ENCODE peak calls at places on chromosomes 5 and 9, in ten cellular contexts. H is suprapubic skin, L is transverse colon, T is hepatocyte, F is HFF-Myc, S is lung, M is breast epithelium, K is mesendoderm, W is BJ, R is epithelial cell of esophagus. E is an unnamed sample.

GRCh38 chr9:82456621-82457020 is 468.0 kb downstream of the SPATA31D1 start:
- DNase-seq in H (no peak), L (no peak), T (no peak), F (peak), S (no peak), M (no peak), K (no peak), W (peak), R (peak), E (no peak)

GRCh38 chr9:126503333-126504085 is 110.2 kb upstream of the LMX1B start:
- DNase-seq in H (no peak), L (no peak), T (no peak), F (no peak), S (no peak), M (no peak), K (no peak), W (no peak), R (no peak), E (peak)

GRCh38 chr5:119578937-119579336 is 50.4 kb upstream of the FAM170A start:
- DNase-seq in H (no peak), L (no peak), T (peak), F (peak), S (no peak), M (no peak), K (peak), W (no peak), R (peak), E (no peak)

GRCh38 chr5:7659420-7659819 is 191.5 kb downstream of the CFAP90 start:
- DNase-seq in H (no peak), L (no peak), T (no peak), F (no peak), S (no peak), M (no peak), K (no peak), W (no peak), R (no peak), E (no peak)

GRCh38 chr9:86324308-86324707 is 29.9 kb downstream of the TUT7 start:
- DNase-seq in H (no peak), L (no peak), T (no peak), F (no peak), S (no peak), M (no peak), K (peak), W (no peak), R (no peak), E (no peak)

GRCh38 chr9:3768286-3768685 is 242.5 kb upstream of the RFX3 start:
- DNase-seq in H (no peak), L (no peak), T (no peak), F (no peak), S (no peak), M (no peak), K (no peak), W (no peak), R (no peak), E (no peak)

GRCh38 chr9:111949919-111950318 is 53.3 kb downstream of the UGCG start:
- DNase-seq in H (no peak), L (no peak), T (no peak), F (no peak), S (no peak), M (no peak), K (no peak), W (no peak), R (peak), E (no peak)

GRCh38 chr9:76863832-76864231 is 42.1 kb downstream of the PRUNE2 start:
- DNase-seq in H (no peak), L (no peak), T (no peak), F (no peak), S (no peak), M (no peak), K (no peak), W (no peak), R (no peak), E (no peak)

GRCh38 chr5:111932628-111933027 is 175.6 kb upstream of the NREP start:
- DNase-seq in H (no peak), L (no peak), T (no peak), F (no peak), S (no peak), M (no peak), K (no peak), W (no peak), R (peak), E (peak)

GRCh38 chr9:87601175-87601574 is 103.5 kb downstream of the DAPK1 start:
- DNase-seq in H (no peak), L (peak), T (peak), F (no peak), S (peak), M (no peak), K (peak), W (no peak), R (peak), E (no peak)

GRCh38 chr5:91135475-91136248 is 247.5 kb downstream of the ARRDC3 start:
- DNase-seq in H (no peak), L (no peak), T (no peak), F (no peak), S (no peak), M (no peak), K (peak), W (no peak), R (peak), E (no peak)

GRCh38 chr5:176359658-176360057 is 1.9 kb downstream of the KIAA1191 start:
- DNase-seq in H (no peak), L (no peak), T (no peak), F (peak), S (no peak), M (no peak), K (no peak), W (no peak), R (peak), E (no peak)

GRCh38 chr5:59380350-59380951 is 513.1 kb downstream of the PDE4D start:
- DNase-seq in H (no peak), L (no peak), T (peak), F (peak), S (peak), M (no peak), K (peak), W (peak), R (peak), E (no peak)

GRCh38 chr9:87581513-87581912 is 83.8 kb downstream of the DAPK1 start:
- DNase-seq in H (no peak), L (no peak), T (peak), F (peak), S (no peak), M (no peak), K (no peak), W (peak), R (no peak), E (no peak)

GRCh38 chr9:109574061-109574882 is 76.2 kb upstream of the PTPN3 start:
- DNase-seq in H (no peak), L (no peak), T (peak), F (peak), S (peak), M (no peak), K (peak), W (peak), R (peak), E (no peak)

GRCh38 chr5:76855961-76856360 is 6.1 kb downstream of the S100Z start:
- DNase-seq in H (no peak), L (no peak), T (no peak), F (no peak), S (no peak), M (no peak), K (no peak), W (no peak), R (no peak), E (no peak)

GRCh38 chr5:590343-590742 is 21.8 kb upstream of the CEP72 start:
- DNase-seq in H (no peak), L (no peak), T (no peak), F (no peak), S (no peak), M (no peak), K (no peak), W (no peak), R (no peak), E (no peak)

GRCh38 chr5:53552561-53552960 is 7.9 kb upstream of the NDUFS4 start:
- DNase-seq in H (no peak), L (no peak), T (no peak), F (no peak), S (no peak), M (no peak), K (no peak), W (no peak), R (no peak), E (no peak)

GRCh38 chr9:87062706-87063105 is 115.4 kb upstream of the GAS1 start:
- DNase-seq in H (no peak), L (no peak), T (no peak), F (no peak), S (no peak), M (no peak), K (no peak), W (no peak), R (no peak), E (no peak)

GRCh38 chr9:81619353-81620008 is 69.9 kb downstream of the TLE1 start:
- DNase-seq in H (no peak), L (no peak), T (no peak), F (peak), S (no peak), M (no peak), K (no peak), W (peak), R (no peak), E (no peak)

GRCh38 chr9:135499326-135500070 is 984 bp upstream of the MRPS2 start:
- DNase-seq in H (peak), L (peak), T (peak), F (peak), S (peak), M (peak), K (peak), W (no peak), R (peak), E (peak)

GRCh38 chr5:35308391-35308790 is 78.1 kb upstream of the PRLR start:
- DNase-seq in H (no peak), L (no peak), T (no peak), F (no peak), S (no peak), M (no peak), K (peak), W (no peak), R (no peak), E (no peak)

GRCh38 chr9:9790216-9790872 is 822.5 kb downstream of the PTPRD start:
- DNase-seq in H (no peak), L (peak), T (peak), F (no peak), S (no peak), M (no peak), K (peak), W (no peak), R (peak), E (no peak)

GRCh38 chr9:3880851-3881250 is 355.1 kb upstream of the RFX3 start:
- DNase-seq in H (no peak), L (no peak), T (no peak), F (no peak), S (no peak), M (no peak), K (no peak), W (peak), R (peak), E (no peak)

GRCh38 chr5:111229871-111230812 is 6.0 kb downstream of the CAMK4 start:
- DNase-seq in H (no peak), L (no peak), T (no peak), F (no peak), S (no peak), M (no peak), K (no peak), W (no peak), R (no peak), E (no peak)

GRCh38 chr9:92706218-92706940 is 36.4 kb upstream of the IPPK start:
- DNase-seq in H (no peak), L (no peak), T (no peak), F (no peak), S (no peak), M (peak), K (peak), W (no peak), R (peak), E (no peak)

GRCh38 chr5:129991780-129992179 is 87.5 kb downstream of the CHSY3 start:
- DNase-seq in H (no peak), L (no peak), T (no peak), F (no peak), S (no peak), M (no peak), K (no peak), W (no peak), R (no peak), E (no peak)

GRCh38 chr5:72541501-72542235 is 34.5 kb upstream of the ZNF366 start:
- DNase-seq in H (no peak), L (no peak), T (no peak), F (no peak), S (no peak), M (no peak), K (peak), W (no peak), R (no peak), E (no peak)

GRCh38 chr5:469752-470483 is 26.9 kb downstream of the EXOC3 start:
- DNase-seq in H (peak), L (peak), T (no peak), F (no peak), S (no peak), M (peak), K (no peak), W (no peak), R (no peak), E (peak)

GRCh38 chr5:145680169-145680568 is 155.0 kb downstream of the PRELID2 start:
- DNase-seq in H (no peak), L (no peak), T (no peak), F (no peak), S (no peak), M (no peak), K (peak), W (no peak), R (peak), E (no peak)

GRCh38 chr5:134603059-134603458 is 29.6 kb downstream of the SAR1B start:
- DNase-seq in H (no peak), L (no peak), T (no peak), F (no peak), S (no peak), M (no peak), K (no peak), W (no peak), R (peak), E (no peak)

GRCh38 chr9:125966959-125967711 is 220.0 kb downstream of the PBX3 start:
- DNase-seq in H (no peak), L (no peak), T (no peak), F (no peak), S (no peak), M (no peak), K (no peak), W (no peak), R (no peak), E (no peak)

GRCh38 chr5:6391151-6391550 is 12.8 kb upstream of the MED10 start:
- DNase-seq in H (no peak), L (no peak), T (no peak), F (no peak), S (no peak), M (no peak), K (no peak), W (no peak), R (no peak), E (no peak)

GRCh38 chr5:2164586-2164985 is 281.9 kb upstream of the IRX4 start:
- DNase-seq in H (peak), L (no peak), T (no peak), F (no peak), S (no peak), M (peak), K (no peak), W (no peak), R (no peak), E (no peak)

GRCh38 chr5:105392710-105393149 is 1830.1 kb upstream of the NUDT12 start:
- DNase-seq in H (no peak), L (no peak), T (no peak), F (no peak), S (no peak), M (no peak), K (no peak), W (no peak), R (no peak), E (no peak)

GRCh38 chr9:83677596-83677995 is 30.2 kb downstream of the UBQLN1 start:
- DNase-seq in H (no peak), L (no peak), T (no peak), F (no peak), S (no peak), M (no peak), K (no peak), W (no peak), R (no peak), E (no peak)

GRCh38 chr9:94174164-94174563 is 84.9 kb upstream of the ZNF169 start:
- DNase-seq in H (no peak), L (no peak), T (no peak), F (no peak), S (no peak), M (no peak), K (no peak), W (no peak), R (no peak), E (no peak)

GRCh38 chr5:105034335-105034734 is 1471.7 kb upstream of the NUDT12 start:
- DNase-seq in H (no peak), L (no peak), T (no peak), F (no peak), S (no peak), M (no peak), K (no peak), W (no peak), R (no peak), E (no peak)

GRCh38 chr9:97895695-97896332 is 26.5 kb downstream of the TRMO start:
- DNase-seq in H (no peak), L (no peak), T (no peak), F (no peak), S (no peak), M (no peak), K (peak), W (no peak), R (peak), E (no peak)

GRCh38 chr9:134375011-134375390 is 48.7 kb downstream of the RXRA start:
- DNase-seq in H (no peak), L (no peak), T (no peak), F (no peak), S (no peak), M (peak), K (no peak), W (no peak), R (no peak), E (no peak)
- H3K4me3 ChIP-seq in H (peak), L (no peak), T (no peak), F (no peak), S (no peak), M (peak), K (no peak), W (no peak), R (no peak), E (no peak)

GRCh38 chr5:155728146-155728856 is 598.7 kb upstream of the SGCD start:
- DNase-seq in H (peak), L (peak), T (peak), F (no peak), S (no peak), M (peak), K (peak), W (peak), R (peak), E (peak)
- H3K4me3 ChIP-seq in H (peak), L (peak), T (peak), F (no peak), S (no peak), M (peak), K (peak), W (peak), R (peak), E (no peak)

DNA sequence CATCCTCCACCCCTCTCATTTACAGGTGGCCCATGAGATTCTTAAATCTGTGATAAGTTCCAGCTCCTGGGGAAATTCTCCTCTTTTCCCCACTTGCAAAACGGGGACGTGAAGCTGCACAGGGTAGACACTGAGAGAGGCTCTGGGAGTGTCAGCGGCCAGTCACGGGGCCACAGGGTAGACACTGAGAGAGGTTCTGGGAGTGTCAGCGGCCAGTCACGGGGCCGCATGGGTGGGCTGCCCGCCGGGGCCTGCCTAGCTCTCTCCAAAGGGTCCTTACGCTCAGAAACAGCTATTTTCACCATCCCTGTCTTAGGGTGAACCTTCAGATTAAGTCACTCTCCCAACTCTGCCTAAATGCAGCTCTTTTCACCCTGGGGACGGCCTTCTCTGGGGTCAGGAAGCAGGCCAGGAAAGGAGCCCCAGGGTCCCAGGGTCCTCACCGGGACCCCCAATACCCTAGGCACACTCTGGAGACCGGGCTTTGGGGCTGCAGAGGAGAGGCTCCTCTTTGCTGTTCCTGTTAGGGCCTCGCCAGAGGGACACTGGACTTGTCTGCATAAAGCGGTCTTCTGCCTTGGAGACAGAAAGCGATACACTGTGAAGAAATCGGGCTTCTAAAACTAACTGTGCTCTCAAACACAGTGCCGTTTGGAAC is 1.5 kb downstream of the FAM78A start:
- DNase-seq in H (no peak), L (peak), T (no peak), F (no peak), S (no peak), M (no peak), K (no peak), W (no peak), R (no peak), E (no peak)
- H3K4me3 ChIP-seq in H (peak), L (peak), T (no peak), F (no peak), S (peak), M (peak), K (no peak), W (no peak), R (no peak), E (no peak)

GRCh38 chr9:129406278-129407225 is 214.3 kb downstream of the C9orf50 start:
- DNase-seq in H (no peak), L (peak), T (no peak), F (no peak), S (no peak), M (peak), K (no peak), W (no peak), R (peak), E (no peak)
- H3K4me3 ChIP-seq in H (no peak), L (no peak), T (no peak), F (no peak), S (no peak), M (no peak), K (no peak), W (no peak), R (no peak), E (no peak)

GRCh38 chr9:34624475-34624984 is 4.2 kb upstream of the DCTN3 start:
- DNase-seq in H (no peak), L (no peak), T (no peak), F (no peak), S (no peak), M (no peak), K (no peak), W (no peak), R (no peak), E (no peak)

GRCh38 chr9:34627716-34628655 is 880 bp downstream of the ARID3C start:
- DNase-seq in H (no peak), L (no peak), T (no peak), F (no peak), S (no peak), M (no peak), K (no peak), W (no peak), R (no peak), E (no peak)

GRCh38 chr9:34620061-34620994 is at the start of gene DCTN3:
- DNase-seq in H (peak), L (peak), T (peak), F (peak), S (peak), M (peak), K (peak), W (peak), R (peak), E (peak)

GRCh38 chr9:34625087-34625486 is 3.8 kb downstream of the ARID3C start:
- DNase-seq in H (no peak), L (no peak), T (no peak), F (no peak), S (no peak), M (no peak), K (peak), W (no peak), R (no peak), E (no peak)

DNA sequence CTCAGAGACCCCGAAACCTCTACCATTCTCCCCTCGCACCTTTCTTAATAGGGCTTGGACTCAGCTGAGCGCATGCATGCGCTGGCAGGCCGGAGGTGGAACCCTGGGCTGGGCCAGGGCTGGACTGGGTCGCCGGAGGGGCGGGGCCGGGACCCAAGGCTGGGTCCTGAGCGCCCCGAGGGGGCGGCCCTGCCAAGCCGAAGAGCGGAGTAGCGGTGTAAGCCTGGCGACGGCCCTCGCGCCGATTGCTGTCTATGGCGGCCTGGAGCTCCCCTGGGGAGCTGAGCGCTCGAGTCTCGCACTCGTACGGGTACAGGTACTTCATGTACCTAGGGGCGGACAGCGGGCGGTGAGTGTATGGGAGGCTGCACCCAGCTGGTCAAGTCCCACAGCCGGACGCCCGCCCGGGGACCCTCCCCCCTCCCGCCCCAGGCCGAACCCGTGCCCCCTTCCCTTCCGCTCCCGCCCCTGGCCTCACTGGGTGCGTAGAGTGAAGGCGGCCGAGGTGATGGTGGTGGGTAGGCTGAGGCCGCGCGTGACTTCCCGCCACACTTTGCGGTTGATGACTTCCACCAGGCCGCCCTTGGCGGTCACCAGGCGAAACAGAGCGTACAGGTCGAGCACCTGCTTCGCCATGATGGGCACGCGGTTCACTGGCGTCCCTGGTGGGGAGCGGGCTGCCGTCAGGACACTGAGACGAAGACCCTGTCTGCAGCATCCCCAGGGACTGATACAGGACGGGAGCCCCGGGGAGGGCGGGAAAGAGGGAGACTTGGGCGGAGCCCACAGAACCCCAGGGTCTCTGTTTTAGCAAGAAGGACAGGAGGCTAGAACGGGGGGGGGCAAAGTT is 3.3 kb upstream of the DCTN3 start:
- DNase-seq in H (no peak), L (no peak), T (no peak), F (no peak), S (no peak), M (no peak), K (no peak), W (no peak), R (no peak), E (no peak)
- H3K4me3 ChIP-seq in H (peak), L (no peak), T (no peak), F (no peak), S (no peak), M (peak), K (no peak), W (no peak), R (no peak), E (no peak)